ENCODE peak calls at places on chromosome 10, in nine cellular contexts. C is GM19239, K is RKO, L is brain microvascular endothelial cell, B is tibial artery, M is skeletal muscle cell, X is H54, O is osteoblast, D is fibroblast of the aortic adventitia. T is an unnamed sample.
A peak's percentile ranks its signal among the peaks of the same experiment; 100 is the strongest.

GRCh38 chr10:17257466-17258321 is 29.7 kb downstream of the VIM start:
- DNase-seq in O (no peak), X (no peak), L (peak; percentile 73), C (peak; percentile 33), M (no peak), D (peak; percentile 89), B (no peak), K (peak; percentile 91), T (peak; percentile 67)

GRCh38 chr10:61825617-61826016 is 75.9 kb upstream of the ARID5B start:
- DNase-seq in C (no peak), O (no peak), B (no peak), X (no peak), K (no peak), L (no peak), D (no peak), M (no peak), T (no peak)

GRCh38 chr10:132158810-132159209 is 27.9 kb upstream of the DPYSL4 start:
- DNase-seq in X (no peak), B (no peak), O (no peak), D (no peak), M (no peak), L (no peak), C (no peak), K (no peak), T (no peak)

GRCh38 chr10:103765168-103765567 is 90.2 kb downstream of the SH3PXD2A start:
- DNase-seq in B (no peak), K (peak; percentile 61), O (peak; percentile 78), L (peak; percentile 43), C (no peak), X (peak; percentile 66), D (no peak), M (peak; percentile 41), T (peak; percentile 56)

GRCh38 chr10:5014936-5015335 is 11.3 kb upstream of the AKR1C2 start:
- DNase-seq in K (peak; percentile 27), C (no peak), X (no peak), L (no peak), O (peak; percentile 34), M (no peak), B (no peak), D (no peak), T (no peak)

GRCh38 chr10:14684363-14684762 is 90.3 kb downstream of the FAM107B start:
- DNase-seq in K (no peak), M (no peak), B (no peak), O (no peak), C (no peak), D (peak; percentile 26), L (no peak), X (no peak), T (no peak)

GRCh38 chr10:132676193-132676891 is 109.6 kb downstream of the NKX6-2 start:
- DNase-seq in K (no peak), C (no peak), L (no peak), X (no peak), O (peak; percentile 43), B (peak; percentile 52), M (no peak), D (no peak), T (no peak)

GRCh38 chr10:116998172-116998571 is 6.8 kb downstream of the SHTN1 start:
- DNase-seq in C (no peak), M (no peak), L (no peak), K (no peak), D (no peak), O (no peak), X (no peak), B (no peak), T (no peak)

GRCh38 chr10:62266611-62267010 is 2.0 kb downstream of the RTKN2 start:
- DNase-seq in C (no peak), O (no peak), L (no peak), M (no peak), B (no peak), X (no peak), D (peak; percentile 33), K (no peak), T (no peak)

GRCh38 chr10:93751832-93752231 is 5.9 kb upstream of the LGI1 start:
- DNase-seq in L (peak; percentile 49), X (peak; percentile 50), D (peak; percentile 35), B (no peak), M (no peak), O (no peak), C (no peak), K (peak; percentile 36), T (peak; percentile 23)

GRCh38 chr10:113644185-113645120 is 19.4 kb downstream of the NRAP start:
- DNase-seq in D (peak; percentile 33), M (no peak), L (peak; percentile 31), K (peak; percentile 12), B (no peak), O (no peak), C (no peak), X (no peak), T (peak; percentile 64)